ENCODE peak calls at places on chromosomes 7 and 10, in four cellular contexts. One of them, this sample, is unnamed.

GRCh38 chr7:125061776-125062397 is 132.3 kb upstream of the POT1 start:
- DNase-seq in astrocyte of the spinal cord: peak; percentile 54
- DNase-seq in nephron progenitor cell: no peak
- DNase-seq in upper lobe of right lung: no peak
- DNase-seq in this sample: no peak

GRCh38 chr10:78528749-78529204 is 495.1 kb downstream of the RPS24 start:
- DNase-seq in astrocyte of the spinal cord: no peak
- DNase-seq in nephron progenitor cell: no peak
- DNase-seq in upper lobe of right lung: no peak
- DNase-seq in this sample: no peak

GRCh38 chr10:92240289-92241157 is 50.4 kb downstream of the CPEB3 start:
- DNase-seq in astrocyte of the spinal cord: peak; percentile 71
- DNase-seq in nephron progenitor cell: peak; percentile 23
- DNase-seq in upper lobe of right lung: no peak
- DNase-seq in this sample: peak; percentile 67

GRCh38 chr7:106217089-106217542 is 67.7 kb downstream of the NAMPT start:
- DNase-seq in astrocyte of the spinal cord: peak; percentile 76
- DNase-seq in nephron progenitor cell: no peak
- DNase-seq in upper lobe of right lung: peak; percentile 82
- DNase-seq in this sample: no peak

GRCh38 chr10:132588301-132589013 is 50.9 kb downstream of the INPP5A start:
- DNase-seq in astrocyte of the spinal cord: no peak
- DNase-seq in nephron progenitor cell: no peak
- DNase-seq in upper lobe of right lung: no peak
- DNase-seq in this sample: peak; percentile 96

GRCh38 chr7:107405559-107405958 is 64.3 kb upstream of the GPR22 start:
- DNase-seq in astrocyte of the spinal cord: no peak
- DNase-seq in nephron progenitor cell: no peak
- DNase-seq in upper lobe of right lung: no peak
- DNase-seq in this sample: no peak

GRCh38 chr7:6460990-6461584 is 13.3 kb upstream of the DAGLB start:
- DNase-seq in astrocyte of the spinal cord: no peak
- DNase-seq in nephron progenitor cell: no peak
- DNase-seq in upper lobe of right lung: no peak
- DNase-seq in this sample: no peak

GRCh38 chr7:155461631-155462030 is 3.7 kb downstream of the EN2 start:
- DNase-seq in astrocyte of the spinal cord: no peak
- DNase-seq in nephron progenitor cell: no peak
- DNase-seq in upper lobe of right lung: no peak
- DNase-seq in this sample: no peak

GRCh38 chr10:119595715-119596515 is 849 bp downstream of the TIAL1 start:
- DNase-seq in astrocyte of the spinal cord: peak; percentile 34
- DNase-seq in nephron progenitor cell: peak; percentile 41
- DNase-seq in upper lobe of right lung: peak; percentile 84
- DNase-seq in this sample: no peak

GRCh38 chr10:116636385-116636784 is 15.6 kb downstream of the PNLIPRP2 start:
- DNase-seq in astrocyte of the spinal cord: no peak
- DNase-seq in nephron progenitor cell: no peak
- DNase-seq in upper lobe of right lung: no peak
- DNase-seq in this sample: no peak

GRCh38 chr10:13732485-13732884 is 145.7 kb downstream of the PRPF18 start:
- DNase-seq in astrocyte of the spinal cord: no peak
- DNase-seq in nephron progenitor cell: no peak
- DNase-seq in upper lobe of right lung: no peak
- DNase-seq in this sample: no peak

GRCh38 chr7:130721486-130722277 is 12.3 kb downstream of the KLF14 start:
- DNase-seq in astrocyte of the spinal cord: peak; percentile 74
- DNase-seq in nephron progenitor cell: peak; percentile 73
- DNase-seq in upper lobe of right lung: peak; percentile 68
- DNase-seq in this sample: peak; percentile 47
- TF ChIP-seq CTCF in astrocyte of the spinal cord: peak; percentile 77
- TF ChIP-seq CTCF in nephron progenitor cell: peak; percentile 62
- TF ChIP-seq CTCF in upper lobe of right lung: peak; percentile 62
- TF ChIP-seq CTCF in this sample: peak; percentile 40

GRCh38 chr7:89623018-89623672 is 531.1 kb upstream of the STEAP1 start:
- DNase-seq in astrocyte of the spinal cord: peak; percentile 40
- DNase-seq in nephron progenitor cell: peak; percentile 20
- DNase-seq in upper lobe of right lung: no peak
- DNase-seq in this sample: no peak
- TF ChIP-seq CTCF in astrocyte of the spinal cord: peak; percentile 70
- TF ChIP-seq CTCF in nephron progenitor cell: peak; percentile 69
- TF ChIP-seq CTCF in upper lobe of right lung: peak; percentile 64
- TF ChIP-seq CTCF in this sample: peak; percentile 39

GRCh38 chr7:87420173-87420572 is 55.3 kb downstream of the ABCB4 start:
- DNase-seq in astrocyte of the spinal cord: no peak
- DNase-seq in nephron progenitor cell: no peak
- DNase-seq in upper lobe of right lung: no peak
- DNase-seq in this sample: no peak

GRCh38 chr7:87427289-87427688 is 48.2 kb downstream of the ABCB4 start:
- DNase-seq in astrocyte of the spinal cord: no peak
- DNase-seq in nephron progenitor cell: no peak
- DNase-seq in upper lobe of right lung: no peak
- DNase-seq in this sample: no peak

GRCh38 chr7:87426160-87426559 is 49.3 kb downstream of the ABCB4 start:
- DNase-seq in astrocyte of the spinal cord: no peak
- DNase-seq in nephron progenitor cell: no peak
- DNase-seq in upper lobe of right lung: no peak
- DNase-seq in this sample: no peak

DNA sequence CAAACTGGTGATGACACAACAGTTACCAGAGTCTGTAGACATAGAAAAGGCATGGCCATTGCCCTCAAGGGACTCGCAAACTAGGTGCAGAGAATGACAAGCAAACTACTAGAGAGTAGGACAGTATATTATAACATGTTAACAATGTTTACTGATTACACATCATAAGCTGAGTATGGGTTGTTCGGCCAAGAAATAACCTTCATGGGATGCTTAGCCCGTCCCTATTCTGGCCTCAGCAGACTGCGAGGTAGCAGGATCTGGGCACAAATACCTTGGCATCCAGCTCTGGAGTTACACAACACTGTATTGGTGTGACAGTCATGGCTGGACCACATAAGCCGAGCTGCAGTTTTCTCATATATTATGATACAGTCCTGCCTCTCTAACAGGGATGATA is 51.4 kb downstream of the ABCB4 start:
- DNase-seq in astrocyte of the spinal cord: no peak
- DNase-seq in nephron progenitor cell: no peak
- DNase-seq in upper lobe of right lung: no peak
- DNase-seq in this sample: no peak
- TF ChIP-seq CTCF in astrocyte of the spinal cord: no peak
- TF ChIP-seq CTCF in nephron progenitor cell: no peak
- TF ChIP-seq CTCF in upper lobe of right lung: no peak
- TF ChIP-seq CTCF in this sample: no peak

GRCh38 chr7:87058739-87059524 is 522 bp downstream of the ELAPOR2 start:
- DNase-seq in astrocyte of the spinal cord: no peak
- DNase-seq in nephron progenitor cell: no peak
- DNase-seq in upper lobe of right lung: peak; percentile 76
- DNase-seq in this sample: no peak

GRCh38 chr7:87060288-87060537 is 759 bp upstream of the ELAPOR2 start:
- DNase-seq in astrocyte of the spinal cord: no peak
- DNase-seq in nephron progenitor cell: no peak
- DNase-seq in upper lobe of right lung: no peak
- DNase-seq in this sample: no peak

GRCh38 chr7:87057210-87057609 is 2.2 kb downstream of the ELAPOR2 start:
- DNase-seq in astrocyte of the spinal cord: no peak
- DNase-seq in nephron progenitor cell: no peak
- DNase-seq in upper lobe of right lung: no peak
- DNase-seq in this sample: no peak

GRCh38 chr7:87056346-87056745 is 3.1 kb downstream of the ELAPOR2 start:
- DNase-seq in astrocyte of the spinal cord: no peak
- DNase-seq in nephron progenitor cell: no peak
- DNase-seq in upper lobe of right lung: no peak
- DNase-seq in this sample: no peak

GRCh38 chr7:87059525-87060287 is at the start of gene ELAPOR2:
- DNase-seq in astrocyte of the spinal cord: peak; percentile 13
- DNase-seq in nephron progenitor cell: peak; percentile 92
- DNase-seq in upper lobe of right lung: peak; percentile 91
- DNase-seq in this sample: no peak
- TF ChIP-seq CTCF in astrocyte of the spinal cord: peak; percentile 40
- TF ChIP-seq CTCF in nephron progenitor cell: peak; percentile 38
- TF ChIP-seq CTCF in upper lobe of right lung: peak; percentile 42
- TF ChIP-seq CTCF in this sample: no peak

DNA sequence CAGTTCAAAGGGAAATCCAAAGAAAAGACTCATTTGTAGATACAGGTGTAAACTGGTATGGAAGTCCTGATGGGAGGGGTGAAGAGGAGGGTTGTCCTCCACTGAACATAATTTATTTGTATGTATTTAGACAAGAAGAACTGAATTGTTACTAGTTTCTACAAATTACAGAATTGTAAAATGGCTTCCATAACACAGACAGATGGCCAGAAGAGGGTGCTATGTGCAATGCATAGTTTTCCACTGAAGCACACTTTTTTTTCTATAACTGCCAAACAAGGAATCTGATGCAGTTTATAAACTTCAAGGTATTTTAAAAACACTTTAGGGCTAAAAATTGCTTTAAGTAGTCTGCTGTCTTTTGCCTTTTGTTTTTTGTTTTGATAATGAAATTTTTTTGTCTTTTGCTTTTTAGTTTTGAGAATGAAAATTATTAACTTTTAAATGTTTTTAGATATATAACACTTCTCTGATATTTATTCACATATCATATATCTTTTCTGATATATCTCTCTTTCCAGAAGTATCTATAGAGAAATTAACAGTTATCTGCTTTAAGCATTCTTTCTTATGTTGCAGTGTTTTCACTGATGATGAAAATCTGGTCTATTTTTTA is 58.5 kb downstream of the PHYHIPL start:
- DNase-seq in astrocyte of the spinal cord: peak; percentile 51
- DNase-seq in nephron progenitor cell: peak; percentile 9
- DNase-seq in upper lobe of right lung: no peak
- DNase-seq in this sample: no peak
- TF ChIP-seq CTCF in astrocyte of the spinal cord: peak; percentile 70
- TF ChIP-seq CTCF in nephron progenitor cell: peak; percentile 57
- TF ChIP-seq CTCF in upper lobe of right lung: peak; percentile 59
- TF ChIP-seq CTCF in this sample: peak; percentile 38

GRCh38 chr10:73906524-73907447 is 4.1 kb upstream of the PLAU start:
- DNase-seq in astrocyte of the spinal cord: peak; percentile 99
- DNase-seq in nephron progenitor cell: peak; percentile 62
- DNase-seq in upper lobe of right lung: no peak
- DNase-seq in this sample: peak; percentile 76
- TF ChIP-seq CTCF in astrocyte of the spinal cord: no peak
- TF ChIP-seq CTCF in nephron progenitor cell: no peak
- TF ChIP-seq CTCF in upper lobe of right lung: no peak
- TF ChIP-seq CTCF in this sample: no peak

GRCh38 chr10:57754803-57755202 is 512.9 kb downstream of the IPMK start:
- DNase-seq in astrocyte of the spinal cord: no peak
- DNase-seq in nephron progenitor cell: no peak
- DNase-seq in upper lobe of right lung: no peak
- DNase-seq in this sample: no peak
- TF ChIP-seq CTCF in astrocyte of the spinal cord: no peak
- TF ChIP-seq CTCF in nephron progenitor cell: no peak
- TF ChIP-seq CTCF in upper lobe of right lung: no peak
- TF ChIP-seq CTCF in this sample: no peak

GRCh38 chr7:27555670-27556069 is 107.0 kb downstream of the HIBADH start:
- DNase-seq in astrocyte of the spinal cord: no peak
- DNase-seq in nephron progenitor cell: no peak
- DNase-seq in upper lobe of right lung: no peak
- DNase-seq in this sample: no peak

GRCh38 chr7:27554826-27555225 is 107.9 kb downstream of the HIBADH start:
- DNase-seq in astrocyte of the spinal cord: no peak
- DNase-seq in nephron progenitor cell: no peak
- DNase-seq in upper lobe of right lung: no peak
- DNase-seq in this sample: no peak

GRCh38 chr7:27564881-27565482 is 97.7 kb downstream of the HIBADH start:
- DNase-seq in astrocyte of the spinal cord: no peak
- DNase-seq in nephron progenitor cell: no peak
- DNase-seq in upper lobe of right lung: no peak
- DNase-seq in this sample: no peak

GRCh38 chr7:27560706-27561235 is 101.9 kb downstream of the HIBADH start:
- DNase-seq in astrocyte of the spinal cord: peak; percentile 76
- DNase-seq in nephron progenitor cell: no peak
- DNase-seq in upper lobe of right lung: no peak
- DNase-seq in this sample: no peak
- TF ChIP-seq CTCF in astrocyte of the spinal cord: no peak
- TF ChIP-seq CTCF in nephron progenitor cell: no peak
- TF ChIP-seq CTCF in upper lobe of right lung: no peak
- TF ChIP-seq CTCF in this sample: no peak

DNA sequence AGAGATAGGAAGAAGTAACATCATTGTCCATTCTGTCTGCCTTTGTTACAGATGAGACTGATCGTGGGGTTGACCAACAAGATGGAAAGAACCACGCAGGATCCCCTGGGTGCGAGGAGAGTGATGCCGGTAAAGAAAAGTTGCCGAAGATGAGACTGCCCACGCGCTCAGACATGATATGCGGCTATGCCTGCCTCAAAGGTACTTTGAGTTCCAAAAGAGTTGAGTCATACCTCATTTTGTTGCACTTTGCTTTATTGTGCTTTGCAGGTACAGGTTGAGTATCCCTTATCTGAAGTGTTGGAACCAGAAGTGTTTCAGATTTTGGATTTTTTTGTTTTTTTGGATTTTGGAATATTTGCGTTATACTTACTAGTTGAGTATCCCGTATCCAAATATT is 12.2 kb upstream of the CLCN1 start:
- DNase-seq in astrocyte of the spinal cord: no peak
- DNase-seq in nephron progenitor cell: no peak
- DNase-seq in upper lobe of right lung: no peak
- DNase-seq in this sample: no peak
- TF ChIP-seq CTCF in astrocyte of the spinal cord: no peak
- TF ChIP-seq CTCF in nephron progenitor cell: no peak
- TF ChIP-seq CTCF in upper lobe of right lung: no peak
- TF ChIP-seq CTCF in this sample: no peak

DNA sequence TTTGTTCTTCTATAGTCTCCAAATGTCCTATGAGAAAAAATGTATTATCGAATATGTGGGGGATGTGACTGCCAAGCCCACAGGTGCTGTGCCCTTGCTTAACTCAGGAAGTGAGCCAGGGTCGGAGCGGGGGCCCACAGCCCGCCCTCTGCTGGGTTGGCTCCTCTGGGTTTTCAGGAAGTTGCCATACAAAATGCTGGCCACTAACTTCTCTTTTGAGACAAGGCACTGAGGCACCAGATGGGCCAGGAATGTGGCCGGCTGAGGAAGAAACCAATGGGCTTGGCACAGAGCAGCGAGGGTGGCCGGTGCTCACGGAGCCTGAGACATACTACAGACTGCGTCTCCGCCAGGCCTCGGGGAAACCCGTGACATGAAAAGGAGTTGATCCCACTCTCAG is 58.9 kb downstream of the FAM53B start:
- DNase-seq in astrocyte of the spinal cord: no peak
- DNase-seq in nephron progenitor cell: no peak
- DNase-seq in upper lobe of right lung: peak; percentile 76
- DNase-seq in this sample: peak; percentile 76
- TF ChIP-seq CTCF in astrocyte of the spinal cord: no peak
- TF ChIP-seq CTCF in nephron progenitor cell: no peak
- TF ChIP-seq CTCF in upper lobe of right lung: no peak
- TF ChIP-seq CTCF in this sample: no peak

This sample was measured in CD14-positive monocyte.